ENCODE peak calls at places on chromosome 14, in nine cellular contexts. N, C, Q, E, O, D, W, T and K are unnamed samples.

GRCh38 chr14:91303091-91303923 is 58.8 kb upstream of the GPR68 start:
- DNase-seq in N (no peak), C (peak), Q (peak), E (peak), O (peak), D (peak), W (no peak), T (peak), K (peak)

GRCh38 chr14:105197274-105197673 is 16.2 kb upstream of the NUDT14 start:
- DNase-seq in N (no peak), C (no peak), Q (no peak), E (peak), O (no peak), D (no peak), W (no peak), T (no peak), K (peak)

GRCh38 chr14:89254201-89254919 is 162.7 kb downstream of the FOXN3 start:
- DNase-seq in N (no peak), C (no peak), Q (no peak), E (no peak), O (no peak), D (no peak), W (no peak), T (no peak), K (no peak)

GRCh38 chr14:75334191-75335051 is 55.8 kb downstream of the FOS start:
- DNase-seq in N (no peak), C (no peak), Q (no peak), E (no peak), O (no peak), D (no peak), W (peak), T (no peak), K (peak)

GRCh38 chr14:50062438-50063039 is 53.8 kb downstream of the VCPKMT start:
- DNase-seq in N (no peak), C (peak), Q (peak), E (peak), O (peak), D (peak), W (peak), T (peak), K (no peak)

GRCh38 chr14:61398221-61398620 is 76.8 kb downstream of the PRKCH start:
- DNase-seq in N (no peak), C (no peak), Q (no peak), E (no peak), O (no peak), D (no peak), W (no peak), T (no peak), K (no peak)

GRCh38 chr14:23321572-23322547 is 603 bp downstream of the PABPN1 start:
- DNase-seq in N (no peak), C (peak), Q (no peak), E (peak), O (peak), D (peak), W (no peak), T (peak), K (no peak)

GRCh38 chr14:74038015-74038859 is 19.1 kb downstream of the BBOF1 start:
- DNase-seq in N (no peak), C (peak), Q (no peak), E (peak), O (peak), D (peak), W (no peak), T (peak), K (peak)

GRCh38 chr14:100193417-100194357 is 34.2 kb upstream of the DEGS2 start:
- DNase-seq in N (no peak), C (peak), Q (no peak), E (no peak), O (no peak), D (peak), W (no peak), T (peak), K (peak)

GRCh38 chr14:65177551-65177950 is 75.2 kb upstream of the MAX start:
- DNase-seq in N (no peak), C (no peak), Q (no peak), E (no peak), O (no peak), D (no peak), W (no peak), T (no peak), K (no peak)
- TF ChIP-seq CTCF in N (no peak), C (no peak), Q (no peak), E (no peak), O (no peak), D (no peak), W (no peak), T (no peak), K (no peak)

GRCh38 chr14:98868846-98869245 is 403.2 kb downstream of the BCL11B start:
- DNase-seq in N (no peak), C (no peak), Q (no peak), E (no peak), O (no peak), D (no peak), W (no peak), T (no peak), K (no peak)
- TF ChIP-seq REST in N (no peak), C (no peak), Q (no peak), E (no peak), O (no peak), D (no peak), W (no peak), T (no peak), K (no peak)

GRCh38 chr14:21428930-21429329 is 27.0 kb downstream of the CHD8 start:
- DNase-seq in N (no peak), C (no peak), Q (no peak), E (no peak), O (no peak), D (no peak), W (no peak), T (no peak), K (no peak)

GRCh38 chr14:21436567-21437062 is 19.3 kb downstream of the CHD8 start:
- DNase-seq in N (no peak), C (no peak), Q (no peak), E (no peak), O (no peak), D (no peak), W (no peak), T (no peak), K (no peak)

GRCh38 chr14:21431126-21431525 is 24.8 kb downstream of the CHD8 start:
- DNase-seq in N (no peak), C (no peak), Q (no peak), E (no peak), O (no peak), D (no peak), W (no peak), T (no peak), K (no peak)
- TF ChIP-seq CTCF in N (no peak), C (no peak), Q (no peak), E (no peak), O (no peak), D (no peak), W (no peak), T (no peak), K (no peak)

GRCh38 chr14:53979141-53979673 is 22.6 kb upstream of the BMP4 start:
- DNase-seq in N (no peak), C (no peak), Q (no peak), E (peak), O (peak), D (peak), W (no peak), T (no peak), K (no peak)
- TF ChIP-seq REST in N (no peak), C (no peak), Q (no peak), E (no peak), O (no peak), D (no peak), W (no peak), T (no peak), K (no peak)

GRCh38 chr14:67390135-67390534 is 21.8 kb downstream of the PLEK2 start:
- DNase-seq in N (no peak), C (no peak), Q (no peak), E (no peak), O (no peak), D (no peak), W (no peak), T (no peak), K (no peak)
- TF ChIP-seq CTCF in N (no peak), C (no peak), Q (no peak), E (no peak), O (no peak), D (no peak), W (no peak), T (no peak), K (no peak)

DNA sequence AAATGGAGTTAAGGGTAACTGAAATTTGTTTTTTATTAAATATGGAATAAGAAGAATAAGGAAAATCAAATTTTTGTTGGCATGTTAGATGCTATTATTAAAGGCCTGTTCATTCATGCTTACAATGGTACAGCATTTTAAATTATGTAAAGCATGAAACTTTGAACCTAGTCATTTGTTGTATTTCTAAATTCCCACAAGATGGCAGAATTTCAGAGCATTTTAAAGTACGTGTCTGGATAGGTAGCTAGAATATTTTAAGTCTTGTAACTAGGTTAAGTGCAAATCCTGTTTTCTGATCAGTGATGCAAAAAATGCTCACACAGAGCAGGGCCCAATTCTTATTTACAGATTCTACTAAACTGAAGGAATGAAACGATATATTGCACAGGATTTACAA is 585.6 kb upstream of the MIS18BP1 start:
- DNase-seq in N (no peak), C (no peak), Q (no peak), E (no peak), O (peak), D (no peak), W (peak), T (no peak), K (no peak)
- TF ChIP-seq REST in N (no peak), C (no peak), Q (no peak), E (no peak), O (no peak), D (no peak), W (no peak), T (no peak), K (no peak)

DNA sequence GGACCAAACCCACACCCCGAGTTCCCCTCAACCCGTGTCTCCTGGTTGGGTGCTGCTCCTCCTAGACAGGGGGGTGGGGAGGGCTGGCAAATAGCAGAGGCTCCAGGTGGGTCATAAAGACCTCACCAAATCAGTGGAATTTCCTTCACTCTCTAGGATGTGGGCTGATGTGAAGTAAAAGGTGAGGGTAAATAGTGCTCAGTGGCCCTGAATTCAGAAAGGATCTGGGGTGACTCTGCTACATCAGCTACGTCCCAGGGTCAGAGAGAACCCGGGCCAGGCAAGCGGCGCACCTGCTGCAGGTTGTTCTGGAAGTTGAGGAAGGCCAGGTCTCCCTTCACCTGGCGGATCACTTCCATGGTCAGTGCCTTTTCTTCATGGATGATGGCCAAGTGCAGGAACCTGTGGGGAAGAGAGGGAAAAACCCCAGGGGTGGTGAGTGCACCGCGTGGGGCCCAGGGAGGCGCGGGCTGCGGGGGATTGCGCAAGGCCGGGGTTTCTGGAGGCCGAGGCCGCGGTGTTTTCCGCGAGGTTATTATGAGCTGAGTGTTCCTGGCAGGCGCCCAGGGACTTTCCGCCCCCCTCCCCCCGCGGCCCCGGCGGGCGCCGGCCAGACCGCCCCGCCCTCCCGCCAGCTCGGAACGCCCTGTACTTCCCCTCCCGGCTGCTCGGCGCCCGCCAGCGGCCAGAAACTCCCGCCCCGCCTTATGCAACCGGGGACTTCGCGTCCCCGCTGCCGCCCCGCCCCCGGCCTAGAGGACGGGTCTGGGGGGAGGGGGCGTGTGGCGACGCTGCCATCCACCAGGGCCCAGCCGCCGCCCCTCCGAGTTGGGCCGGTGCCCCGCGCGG is 928 bp downstream of the NFKBIA start:
- DNase-seq in N (no peak), C (peak), Q (peak), E (peak), O (peak), D (peak), W (no peak), T (peak), K (peak)
- TF ChIP-seq CTCF in N (no peak), C (no peak), Q (no peak), E (no peak), O (no peak), D (peak), W (no peak), T (no peak), K (no peak)

GRCh38 chr14:37482428-37482827 is 112.6 kb downstream of the FOXA1 start:
- DNase-seq in N (no peak), C (no peak), Q (no peak), E (peak), O (peak), D (no peak), W (no peak), T (no peak), K (no peak)

GRCh38 chr14:37480446-37481290 is 114.4 kb downstream of the FOXA1 start:
- DNase-seq in N (no peak), C (no peak), Q (no peak), E (no peak), O (no peak), D (peak), W (no peak), T (no peak), K (no peak)

GRCh38 chr14:37483672-37484071 is 111.4 kb downstream of the FOXA1 start:
- DNase-seq in N (no peak), C (no peak), Q (no peak), E (no peak), O (no peak), D (no peak), W (no peak), T (no peak), K (no peak)
- TF ChIP-seq REST in N (no peak), C (no peak), Q (no peak), E (no peak), O (no peak), D (no peak), W (no peak), T (no peak), K (no peak)

GRCh38 chr14:103121846-103122577 is 1.2 kb upstream of the TNFAIP2 start:
- DNase-seq in N (no peak), C (peak), Q (no peak), E (peak), O (peak), D (peak), W (no peak), T (peak), K (peak)
- TF ChIP-seq CTCF in N (no peak), C (no peak), Q (no peak), E (no peak), O (no peak), D (no peak), W (no peak), T (no peak), K (no peak)

GRCh38 chr14:34336501-34336900 is 125.5 kb downstream of the SPTSSA start:
- DNase-seq in N (no peak), C (no peak), Q (no peak), E (no peak), O (no peak), D (peak), W (no peak), T (no peak), K (no peak)

GRCh38 chr14:34334329-34334728 is 127.7 kb downstream of the SPTSSA start:
- DNase-seq in N (no peak), C (no peak), Q (no peak), E (no peak), O (no peak), D (no peak), W (no peak), T (no peak), K (no peak)

GRCh38 chr14:34340226-34340625 is 121.8 kb downstream of the SPTSSA start:
- DNase-seq in N (no peak), C (no peak), Q (no peak), E (no peak), O (no peak), D (no peak), W (no peak), T (no peak), K (no peak)

GRCh38 chr14:34338056-34338455 is 124.0 kb downstream of the SPTSSA start:
- DNase-seq in N (no peak), C (no peak), Q (no peak), E (no peak), O (no peak), D (no peak), W (no peak), T (no peak), K (no peak)
- TF ChIP-seq REST in N (no peak), C (no peak), Q (no peak), E (no peak), O (no peak), D (no peak), W (no peak), T (no peak), K (no peak)